ENCODE peak calls at places on chromosomes 11 and 22, in five cellular contexts. F is stomach, M is HFFc6, Y is fibroblast of villous mesenchyme, V is MM.1S. G is an unnamed sample.

GRCh38 chr11:690738-691633 is 4.0 kb downstream of the DEAF1 start:
- DNase-seq in F (no peak), M (no peak), Y (peak), V (no peak), G (no peak)

GRCh38 chr11:71096751-71097388 is 155.5 kb downstream of the SHANK2 start:
- DNase-seq in F (no peak), M (no peak), Y (no peak), V (no peak), G (peak)

GRCh38 chr11:60992842-60993409 is 21.4 kb downstream of the CD6 start:
- DNase-seq in F (peak), M (no peak), Y (no peak), V (no peak), G (no peak)

GRCh38 chr11:72831521-72832300 is 17.5 kb downstream of the ATG16L2 start:
- DNase-seq in F (peak), M (peak), Y (peak), V (peak), G (peak)

GRCh38 chr11:32893091-32893946 is 708 bp downstream of the QSER1 start:
- DNase-seq in F (peak), M (no peak), Y (peak), V (peak), G (peak)

GRCh38 chr11:119206512-119207299 is 567 bp downstream of the CBL start:
- DNase-seq in F (no peak), M (no peak), Y (peak), V (peak), G (peak)

GRCh38 chr22:26484360-26484706 is 656 bp downstream of the SRRD start:
- DNase-seq in F (no peak), M (no peak), Y (peak), V (peak), G (peak)

GRCh38 chr22:28249402-28249801 is 330.3 kb upstream of the PITPNB start:
- DNase-seq in F (no peak), M (no peak), Y (no peak), V (no peak), G (no peak)

GRCh38 chr11:103525069-103525468 is 415.8 kb downstream of the DYNC2H1 start:
- DNase-seq in F (no peak), M (peak), Y (peak), V (no peak), G (peak)

DNA sequence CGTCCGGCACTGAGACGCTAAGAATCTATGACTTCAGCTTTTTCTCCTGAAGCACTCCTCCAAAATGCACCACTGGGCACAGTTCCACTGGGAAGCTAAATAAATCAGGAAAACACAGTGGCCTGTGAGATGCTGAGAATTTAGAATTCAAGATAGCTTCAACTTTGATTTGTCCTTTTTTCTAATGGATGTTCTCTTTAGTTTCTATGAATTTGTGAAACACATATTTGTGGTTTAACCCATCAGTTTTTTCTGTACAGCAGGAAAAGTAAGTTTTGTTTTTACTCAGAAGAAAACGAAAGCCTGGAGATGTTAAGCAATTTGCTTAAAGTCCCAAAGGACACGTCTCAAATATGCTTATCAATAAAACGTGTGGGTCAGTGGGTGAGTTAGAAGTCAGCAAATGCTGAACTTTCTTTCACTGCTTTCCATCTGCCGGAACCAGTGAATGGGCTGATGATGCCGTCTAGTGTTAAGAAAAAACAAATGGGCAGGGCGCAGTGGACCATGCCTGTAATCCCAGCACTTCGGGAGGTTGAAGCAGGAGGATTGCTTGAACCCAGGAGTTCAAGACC is 40.7 kb upstream of the CLMP start:
- DNase-seq in F (no peak), M (peak), Y (peak), V (no peak), G (peak)
- TF ChIP-seq CTCF in F (no peak), M (peak), Y (peak), V (no peak), G (peak)

DNA sequence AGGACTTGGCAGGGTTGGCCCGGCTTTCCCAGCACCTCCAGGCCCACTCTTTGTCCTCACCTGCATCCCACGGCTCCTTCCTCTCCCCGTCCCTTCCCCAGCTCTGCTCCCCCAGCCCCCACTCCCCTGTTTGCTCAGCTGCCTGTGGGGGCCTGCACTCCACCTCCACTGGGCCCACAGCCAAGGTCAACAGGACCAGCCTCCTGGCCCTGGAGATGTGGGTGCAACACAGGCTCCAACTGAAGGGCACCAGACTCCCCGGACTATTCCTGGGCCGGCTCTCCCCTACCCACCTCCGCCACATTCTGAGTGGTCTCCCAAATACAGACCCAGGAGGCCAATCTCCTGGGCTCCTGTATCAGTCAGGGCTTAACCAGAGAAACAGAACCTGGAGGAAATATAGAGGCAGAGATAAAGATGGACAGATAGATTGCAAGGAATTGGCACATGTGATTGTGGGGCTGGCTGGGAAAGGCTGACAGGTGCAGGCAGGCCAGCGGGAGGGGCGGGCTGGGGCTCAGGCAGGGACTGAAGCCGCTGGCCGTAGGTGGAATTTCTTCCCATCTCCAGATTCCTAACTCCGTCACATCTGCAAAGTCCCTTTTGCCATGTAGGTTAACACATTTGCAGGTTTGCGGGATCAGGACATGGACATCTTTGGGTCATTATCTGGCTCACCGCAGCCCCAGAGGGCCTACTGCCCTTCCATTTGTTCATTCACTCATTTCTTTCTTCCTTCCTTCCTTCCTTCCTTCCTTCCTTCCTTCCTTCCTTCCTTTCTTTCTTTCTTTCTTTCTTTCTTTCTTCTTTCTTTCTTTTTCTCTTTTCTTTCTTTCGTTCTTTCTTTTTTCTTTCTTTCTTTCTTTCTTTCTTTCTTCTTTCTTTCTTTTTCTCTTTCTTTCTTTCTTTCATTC is 45.8 kb upstream of the MYH9 start:
- DNase-seq in F (peak), M (no peak), Y (no peak), V (no peak), G (no peak)
- TF ChIP-seq CTCF in F (no peak), M (no peak), Y (no peak), V (no peak), G (no peak)

GRCh38 chr11:3796796-3797328 is 492 bp downstream of the NUP98 start:
- DNase-seq in F (no peak), M (no peak), Y (peak), V (no peak), G (peak)
- TF ChIP-seq CTCF in F (no peak), M (no peak), Y (no peak), V (no peak), G (no peak)

GRCh38 chr11:109865558-109866186 is 227.5 kb upstream of the ZC3H12C start:
- DNase-seq in F (no peak), M (no peak), Y (no peak), V (no peak), G (no peak)
- TF ChIP-seq CTCF in F (no peak), M (no peak), Y (no peak), V (peak), G (no peak)

G was measured in fibroblast of mammary gland.